ENCODE peak calls at places on chromosomes 16 and 17, in five cellular contexts. M is IMR-90, T is A549, L is GM12878, U is HepG2. D is an unnamed sample.

GRCh38 chr16:81956213-81956948 is 54.9 kb downstream of the SDR42E1 start:
- DNase-seq in M (no peak), T (no peak), L (no peak), U (no peak), D (no peak)

GRCh38 chr17:69223809-69224208 is 4.8 kb downstream of the ABCA10 start:
- DNase-seq in M (peak; percentile 48), T (no peak), L (peak; percentile 33), U (peak; percentile 69), D (no peak)

GRCh38 chr17:44581868-44582267 is 24.6 kb downstream of the FZD2 start:
- DNase-seq in M (no peak), T (peak; percentile 68), L (no peak), U (no peak), D (peak; percentile 37)

GRCh38 chr17:20141201-20141999 is 132.2 kb downstream of the SPECC1 start:
- DNase-seq in M (no peak), T (no peak), L (no peak), U (no peak), D (no peak)

GRCh38 chr17:67431210-67432015 is 54.3 kb downstream of the PITPNC1 start:
- DNase-seq in M (peak; percentile 80), T (peak; percentile 61), L (no peak), U (no peak), D (no peak)

GRCh38 chr16:12403746-12404658 is 399.7 kb downstream of the CPPED1 start:
- DNase-seq in M (no peak), T (no peak), L (no peak), U (no peak), D (no peak)

GRCh38 chr17:27320222-27320560 is 26.3 kb downstream of the WSB1 start:
- DNase-seq in M (no peak), T (no peak), L (no peak), U (no peak), D (no peak)

GRCh38 chr17:81500026-81500425 is 12.6 kb downstream of the ACTG1 start:
- DNase-seq in M (no peak), T (peak; percentile 57), L (no peak), U (no peak), D (no peak)

GRCh38 chr16:69434066-69434465 is 9.6 kb downstream of the CYB5B start:
- DNase-seq in M (no peak), T (no peak), L (no peak), U (no peak), D (no peak)

GRCh38 chr16:3095869-3096268 is 3.2 kb downstream of the ZSCAN10 start:
- DNase-seq in M (no peak), T (peak; percentile 35), L (no peak), U (no peak), D (no peak)

GRCh38 chr16:12256880-12257279 is 280.3 kb downstream of the SNX29 start:
- DNase-seq in M (peak; percentile 51), T (no peak), L (no peak), U (no peak), D (no peak)

GRCh38 chr17:76948301-76948700 is 80.1 kb downstream of the MGAT5B start:
- DNase-seq in M (no peak), T (no peak), L (no peak), U (no peak), D (no peak)

GRCh38 chr16:56603589-56603988 is 4.8 kb upstream of the MT2A start:
- DNase-seq in M (peak; percentile 53), T (peak; percentile 78), L (no peak), U (peak; percentile 86), D (peak; percentile 47)

GRCh38 chr16:31120129-31120528 is 2.7 kb downstream of the KAT8 start:
- DNase-seq in M (no peak), T (no peak), L (no peak), U (no peak), D (no peak)

GRCh38 chr17:68570531-68570930 is 30.6 kb downstream of the FAM20A start:
- DNase-seq in M (no peak), T (no peak), L (no peak), U (no peak), D (no peak)

GRCh38 chr16:13863075-13863765 is 56.7 kb upstream of the ERCC4 start:
- DNase-seq in M (no peak), T (no peak), L (no peak), U (peak; percentile 72), D (no peak)

GRCh38 chr16:79658301-79659001 is 57.9 kb upstream of the MAF start:
- DNase-seq in M (peak; percentile 35), T (peak; percentile 46), L (no peak), U (peak; percentile 22), D (no peak)

GRCh38 chr17:33674685-33675084 is 381.6 kb upstream of the ASIC2 start:
- DNase-seq in M (peak; percentile 55), T (peak; percentile 64), L (peak; percentile 19), U (peak; percentile 41), D (peak; percentile 51)

GRCh38 chr17:71188811-71189492 is 931.9 kb upstream of the SOX9 start:
- DNase-seq in M (peak; percentile 95), T (no peak), L (no peak), U (no peak), D (no peak)

GRCh38 chr17:16917995-16918394 is 53.9 kb downstream of the TNFRSF13B start:
- DNase-seq in M (no peak), T (no peak), L (no peak), U (no peak), D (no peak)

GRCh38 chr17:2085648-2085949 is 30.7 kb downstream of the HIC1 start:
- DNase-seq in M (peak; percentile 69), T (no peak), L (no peak), U (no peak), D (no peak)

GRCh38 chr17:29549169-29549935 is 17.5 kb downstream of the ABHD15 start:
- DNase-seq in M (peak; percentile 44), T (no peak), L (no peak), U (no peak), D (no peak)

GRCh38 chr16:27723711-27724490 is 174.0 kb downstream of the KATNIP start:
- DNase-seq in M (no peak), T (no peak), L (no peak), U (no peak), D (no peak)

GRCh38 chr16:57137043-57137442 is 44.7 kb downstream of the CPNE2 start:
- DNase-seq in M (no peak), T (no peak), L (no peak), U (no peak), D (no peak)

GRCh38 chr16:67399218-67399733 is 6.0 kb upstream of the TPPP3 start:
- DNase-seq in M (no peak), T (peak; percentile 37), L (no peak), U (no peak), D (no peak)

GRCh38 chr16:15592324-15592723 is 50.6 kb downstream of the MARF1 start:
- DNase-seq in M (no peak), T (no peak), L (no peak), U (no peak), D (no peak)

GRCh38 chr17:15274017-15274416 is 8.9 kb upstream of the PMP22 start:
- DNase-seq in M (no peak), T (no peak), L (no peak), U (no peak), D (no peak)

GRCh38 chr16:55856950-55857349 is 18.2 kb downstream of the CES5A start:
- DNase-seq in M (no peak), T (no peak), L (no peak), U (no peak), D (no peak)

GRCh38 chr17:61714300-61714699 is 123.3 kb upstream of the NACA2 start:
- DNase-seq in M (no peak), T (no peak), L (no peak), U (no peak), D (no peak)

GRCh38 chr17:50056961-50057330 is 1.0 kb downstream of the ITGA3 start:
- DNase-seq in M (peak; percentile 64), T (peak; percentile 55), L (no peak), U (no peak), D (no peak)

GRCh38 chr16:75085556-75085955 is 31.0 kb downstream of the LDHD start:
- DNase-seq in M (no peak), T (no peak), L (no peak), U (no peak), D (no peak)

GRCh38 chr16:50279142-50279865 is 13.0 kb downstream of the ADCY7 start:
- DNase-seq in M (no peak), T (no peak), L (no peak), U (no peak), D (no peak)

GRCh38 chr16:89811321-89811720 is 5.1 kb downstream of the FANCA start:
- DNase-seq in M (no peak), T (no peak), L (no peak), U (no peak), D (no peak)

GRCh38 chr17:16980813-16981731 is 9.2 kb upstream of the TNFRSF13B start:
- DNase-seq in M (no peak), T (no peak), L (peak; percentile 84), U (no peak), D (no peak)

GRCh38 chr17:40416671-40417070 is 1.0 kb downstream of the TOP2A start:
- DNase-seq in M (no peak), T (no peak), L (no peak), U (no peak), D (no peak)

GRCh38 chr17:31249742-31250141 is 47.3 kb downstream of the OMG start:
- DNase-seq in M (no peak), T (no peak), L (no peak), U (no peak), D (no peak)

GRCh38 chr16:3961449-3961849 is 80.9 kb upstream of the CREBBP start:
- DNase-seq in M (peak; percentile 45), T (peak; percentile 36), L (no peak), U (peak; percentile 65), D (peak; percentile 47)

GRCh38 chr17:20706752-20707372 is 127.3 kb downstream of the CDRT15L2 start:
- DNase-seq in M (no peak), T (no peak), L (no peak), U (no peak), D (no peak)

GRCh38 chr17:3622977-3623594 is 13.0 kb downstream of the SHPK start:
- DNase-seq in M (no peak), T (no peak), L (no peak), U (no peak), D (no peak)
- TF ChIP-seq BHLHE40 in M (no peak), T (no peak), L (no peak), U (no peak), D (no peak)

GRCh38 chr17:78992542-78993212 is 13.0 kb upstream of the LGALS3BP start:
- DNase-seq in M (no peak), T (no peak), L (no peak), U (no peak), D (no peak)
- TF ChIP-seq BHLHE40 in M (no peak), T (no peak), L (no peak), U (no peak), D (no peak)

GRCh38 chr16:19077879-19078278 is 10.5 kb downstream of the COQ7 start:
- DNase-seq in M (no peak), T (no peak), L (no peak), U (no peak), D (no peak)

GRCh38 chr16:19073344-19073743 is 5.9 kb downstream of the COQ7 start:
- DNase-seq in M (no peak), T (no peak), L (no peak), U (no peak), D (no peak)

GRCh38 chr16:19073863-19074262 is 6.4 kb downstream of the COQ7 start:
- DNase-seq in M (no peak), T (no peak), L (no peak), U (no peak), D (no peak)

GRCh38 chr16:19071811-19072777 is 4.7 kb downstream of the COQ7 start:
- DNase-seq in M (peak; percentile 56), T (peak; percentile 77), L (no peak), U (peak; percentile 75), D (peak; percentile 55)

GRCh38 chr16:19075511-19075910 is 8.1 kb downstream of the COQ7 start:
- DNase-seq in M (no peak), T (no peak), L (no peak), U (no peak), D (no peak)
- TF ChIP-seq BHLHE40 in M (no peak), T (no peak), L (no peak), U (no peak), D (no peak)

GRCh38 chr16:66357523-66357928 is 9.0 kb upstream of the CDH5 start:
- DNase-seq in M (peak; percentile 83), T (peak; percentile 84), L (no peak), U (peak; percentile 61), D (peak; percentile 73)
- TF ChIP-seq BHLHE40 in M (no peak), T (no peak), L (no peak), U (no peak), D (no peak)